ENCODE peak calls at places on chromosomes 13 and 19, in six cellular contexts. Z is NCI-H774, J is heart left ventricle, T is mucosa of gallbladder, C is GM04504, A is hypothalamus. S is an unnamed sample.

GRCh38 chr19:33815410-33816340 is 19.0 kb downstream of the KCTD15 start:
- DNase-seq in Z (no peak), J (no peak), T (no peak), C (no peak), A (no peak), S (peak)

GRCh38 chr19:4638330-4638729 is 986 bp upstream of the TNFAIP8L1 start:
- DNase-seq in Z (no peak), J (peak), T (no peak), C (no peak), A (no peak), S (no peak)

GRCh38 chr19:48656840-48657474 is 11.0 kb upstream of the CA11 start:
- DNase-seq in Z (peak), J (no peak), T (no peak), C (peak), A (no peak), S (no peak)

GRCh38 chr19:5545984-5546383 is 21.8 kb downstream of the TINCR start:
- DNase-seq in Z (no peak), J (no peak), T (no peak), C (no peak), A (no peak), S (no peak)

GRCh38 chr19:43316591-43317319 is 36.7 kb upstream of the CD177 start:
- DNase-seq in Z (no peak), J (no peak), T (no peak), C (peak), A (no peak), S (no peak)

GRCh38 chr13:45538382-45538781 is 73.6 kb downstream of the COG3 start:
- DNase-seq in Z (no peak), J (no peak), T (no peak), C (no peak), A (no peak), S (no peak)

GRCh38 chr13:95784161-95784880 is 107.4 kb downstream of the DNAJC3 start:
- DNase-seq in Z (no peak), J (no peak), T (no peak), C (peak), A (no peak), S (no peak)

GRCh38 chr19:10294368-10294697 is 4.6 kb downstream of the ICAM5 start:
- DNase-seq in Z (no peak), J (no peak), T (no peak), C (no peak), A (no peak), S (no peak)

GRCh38 chr13:21435710-21436151 is 23.4 kb downstream of the ZDHHC20 start:
- DNase-seq in Z (no peak), J (peak), T (peak), C (peak), A (no peak), S (no peak)

GRCh38 chr13:66660013-66660804 is 569.9 kb downstream of the PCDH9 start:
- DNase-seq in Z (no peak), J (no peak), T (no peak), C (no peak), A (no peak), S (peak)

GRCh38 chr19:37594982-37595382 is 306 bp downstream of the ZNF540 start:
- DNase-seq in Z (no peak), J (peak), T (peak), C (peak), A (peak), S (no peak)

GRCh38 chr13:112066624-112067004 is 335 bp upstream of the SOX1 start:
- DNase-seq in Z (peak), J (peak), T (peak), C (no peak), A (peak), S (peak)

GRCh38 chr19:40400521-40400920 is 10.5 kb upstream of the HIPK4 start:
- DNase-seq in Z (no peak), J (no peak), T (no peak), C (no peak), A (no peak), S (no peak)

GRCh38 chr13:44199627-44200207 is 173.9 kb upstream of the SERP2 start:
- DNase-seq in Z (no peak), J (no peak), T (no peak), C (no peak), A (no peak), S (no peak)

GRCh38 chr13:100913143-100913542 is 238.5 kb upstream of the TMTC4 start:
- DNase-seq in Z (no peak), J (no peak), T (no peak), C (no peak), A (no peak), S (no peak)

S was measured in A673.